ENCODE peak calls at places on chromosome 17, in five cellular contexts. A, X, B, O and F are unnamed samples.

GRCh38 chr17:7747586-7747985 is 30.0 kb downstream of the DNAH2 start:
- DNase-seq in A (no peak), X (no peak), B (no peak), O (no peak), F (no peak)

GRCh38 chr17:77892469-77893143 is 65.9 kb upstream of the TNRC6C start:
- DNase-seq in A (no peak), X (peak), B (no peak), O (no peak), F (no peak)

GRCh38 chr17:36546418-36547093 is 1.8 kb downstream of the GGNBP2 start:
- DNase-seq in A (no peak), X (no peak), B (no peak), O (no peak), F (peak)

GRCh38 chr17:18191071-18191667 is 7.5 kb downstream of the ALKBH5 start:
- DNase-seq in A (no peak), X (no peak), B (no peak), O (no peak), F (no peak)

GRCh38 chr17:3763777-3764170 is 37.2 kb downstream of the ITGAE start:
- DNase-seq in A (no peak), X (no peak), B (peak), O (no peak), F (no peak)

GRCh38 chr17:15134363-15134762 is 130.8 kb downstream of the PMP22 start:
- DNase-seq in A (no peak), X (no peak), B (no peak), O (no peak), F (no peak)

GRCh38 chr17:68161644-68162428 is 86.0 kb upstream of the AMZ2 start:
- DNase-seq in A (no peak), X (no peak), B (no peak), O (no peak), F (no peak)

GRCh38 chr17:44854201-44854600 is 6.5 kb downstream of the HIGD1B start:
- DNase-seq in A (no peak), X (no peak), B (no peak), O (no peak), F (no peak)

GRCh38 chr17:76543482-76544122 is 3.8 kb downstream of the PRCD start:
- DNase-seq in A (no peak), X (no peak), B (no peak), O (no peak), F (peak)